ENCODE peak calls at places on chromosome 14, in six cellular contexts. Y, K, L, X, B and W are unnamed samples.

GRCh38 chr14:45373877-45374276 is 120.9 kb upstream of the MIS18BP1 start:
- DNase-seq in L (no peak), Y (no peak), X (no peak), B (no peak), K (no peak), W (no peak)

GRCh38 chr14:89638888-89639287 is 221.9 kb upstream of the FOXN3 start:
- DNase-seq in K (no peak), Y (no peak), X (no peak), L (no peak), B (no peak), W (no peak)

GRCh38 chr14:92603309-92604257 is 90.0 kb downstream of the RIN3 start:
- DNase-seq in L (no peak), B (no peak), Y (no peak), X (no peak), K (no peak), W (no peak)

GRCh38 chr14:24880689-24881088 is 169.3 kb downstream of the STXBP6 start:
- DNase-seq in Y (no peak), K (no peak), X (no peak), L (no peak), B (no peak), W (no peak)

GRCh38 chr14:74444866-74445265 is 18.9 kb upstream of the SYNDIG1L start:
- DNase-seq in X (no peak), K (no peak), Y (no peak), L (no peak), B (no peak), W (no peak)

GRCh38 chr14:91317381-91318313 is 73.1 kb upstream of the GPR68 start:
- DNase-seq in K (no peak), B (no peak), X (peak), Y (no peak), L (no peak), W (no peak)

GRCh38 chr14:105857816-105858675 is 331.7 kb downstream of the TMEM121 start:
- DNase-seq in X (no peak), K (no peak), L (no peak), B (no peak), Y (no peak), W (peak)

GRCh38 chr14:89743828-89744227 is 210.7 kb downstream of the EFCAB11 start:
- DNase-seq in Y (no peak), K (no peak), X (no peak), L (no peak), B (no peak), W (no peak)

GRCh38 chr14:35051796-35052195 is 5.7 kb downstream of the FAM177A1 start:
- DNase-seq in L (peak), Y (no peak), B (no peak), K (no peak), X (no peak), W (no peak)

GRCh38 chr14:72532686-72533454 is 361.0 kb downstream of the DPF3 start:
- DNase-seq in K (no peak), X (no peak), L (no peak), Y (no peak), B (no peak), W (no peak)

GRCh38 chr14:23085458-23085857 is 9.5 kb downstream of the ACIN1 start:
- DNase-seq in B (no peak), L (no peak), X (no peak), K (no peak), Y (no peak), W (no peak)

GRCh38 chr14:22506778-22507351 is 82.2 kb downstream of the DAD1 start:
- DNase-seq in Y (no peak), X (no peak), K (no peak), B (no peak), L (no peak), W (no peak)

GRCh38 chr14:99357856-99358390 is 85.9 kb upstream of the BCL11B start:
- DNase-seq in K (no peak), B (no peak), L (no peak), Y (no peak), X (no peak), W (no peak)

GRCh38 chr14:65470404-65470880 is 57.9 kb downstream of the FUT8 start:
- DNase-seq in L (no peak), Y (peak), X (no peak), B (no peak), K (peak), W (no peak)

GRCh38 chr14:22841311-22841710 is 4.9 kb downstream of the MMP14 start:
- DNase-seq in Y (no peak), X (no peak), L (no peak), B (no peak), K (no peak), W (no peak)

GRCh38 chr14:101474563-101475467 is 86.5 kb upstream of the DIO3 start:
- DNase-seq in K (no peak), Y (no peak), X (no peak), L (no peak), B (no peak), W (no peak)

GRCh38 chr14:60485600-60486251 is at the start of gene C14orf39:
- DNase-seq in B (peak), X (peak), L (no peak), Y (peak), K (peak), W (no peak)

GRCh38 chr14:31326111-31326510 is 94.2 kb downstream of the HEATR5A start:
- DNase-seq in L (peak), K (no peak), X (no peak), Y (no peak), B (no peak), W (no peak)

GRCh38 chr14:29710015-29710414 is 217.6 kb downstream of the PRKD1 start:
- DNase-seq in B (no peak), L (no peak), K (no peak), Y (no peak), X (no peak), W (no peak)

GRCh38 chr14:88210426-88210825 is 112.6 kb downstream of the KCNK10 start:
- DNase-seq in B (no peak), K (no peak), L (no peak), Y (no peak), X (no peak), W (no peak)

GRCh38 chr14:59632381-59632780 is 55.8 kb upstream of the CCDC175 start:
- DNase-seq in X (peak), Y (no peak), L (peak), B (peak), K (peak), W (no peak)

GRCh38 chr14:51595831-51596472 is 55.8 kb upstream of the FRMD6 start:
- DNase-seq in Y (no peak), B (no peak), X (no peak), L (no peak), K (no peak), W (no peak)

GRCh38 chr14:64971452-64971889 is 665 bp downstream of the RAB15 start:
- DNase-seq in B (no peak), L (no peak), Y (no peak), X (no peak), K (no peak), W (no peak)

GRCh38 chr14:37709419-37710195 is 114.2 kb downstream of the TTC6 start:
- DNase-seq in B (no peak), X (no peak), K (no peak), L (peak), Y (no peak), W (no peak)

GRCh38 chr14:69327507-69327906 is 67.5 kb downstream of the GALNT16 start:
- DNase-seq in X (no peak), Y (no peak), L (no peak), K (no peak), B (no peak), W (no peak)

DNA sequence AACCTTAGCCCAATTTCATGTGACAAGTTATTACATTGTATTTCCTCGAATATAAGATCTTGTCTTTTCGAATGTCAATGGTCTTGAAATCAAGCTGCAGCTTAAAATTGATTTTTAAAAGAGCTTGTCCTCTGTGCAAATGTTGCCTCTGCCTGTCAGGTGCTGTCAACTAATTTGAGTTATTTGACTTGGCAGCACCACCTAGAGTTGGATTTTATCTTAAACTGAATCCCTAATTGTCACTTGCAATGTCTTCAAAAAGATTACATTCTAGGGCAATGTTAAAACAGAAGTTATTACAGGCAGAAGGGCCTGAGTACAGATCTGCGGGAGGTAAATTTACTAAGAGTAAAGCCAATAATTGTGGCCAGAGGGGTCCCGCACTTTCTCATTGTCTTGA is 26.2 kb upstream of the TUNAR start:
- DNase-seq in L (no peak), B (no peak), X (no peak), Y (no peak), K (no peak), W (no peak)
- TF ChIP-seq TAF1 in L (no peak), B (no peak), X (no peak), Y (no peak), K (no peak), W (no peak)

GRCh38 chr14:68190032-68190431 is 370.5 kb downstream of the RAD51B start:
- DNase-seq in L (no peak), B (no peak), X (no peak), K (no peak), Y (no peak), W (no peak)
- TF ChIP-seq TAF1 in L (no peak), B (no peak), X (no peak), K (no peak), Y (no peak), W (no peak)

GRCh38 chr14:76696361-76696760 is 64.9 kb upstream of the VASH1 start:
- DNase-seq in X (no peak), L (no peak), K (no peak), B (no peak), Y (no peak), W (no peak)

GRCh38 chr14:76697246-76697645 is 64.0 kb upstream of the VASH1 start:
- DNase-seq in K (no peak), L (no peak), B (peak), X (no peak), Y (no peak), W (no peak)

GRCh38 chr14:76696791-76697190 is 64.5 kb upstream of the VASH1 start:
- DNase-seq in K (no peak), Y (no peak), B (no peak), L (no peak), X (no peak), W (no peak)

GRCh38 chr14:76694106-76694505 is 67.2 kb upstream of the VASH1 start:
- DNase-seq in L (no peak), Y (no peak), K (no peak), B (no peak), X (no peak), W (no peak)

GRCh38 chr14:76695263-76695920 is 65.9 kb upstream of the VASH1 start:
- DNase-seq in X (no peak), L (no peak), Y (no peak), K (no peak), B (peak), W (no peak)
- TF ChIP-seq TAF1 in X (no peak), L (no peak), Y (no peak), K (no peak), B (no peak), W (no peak)

DNA sequence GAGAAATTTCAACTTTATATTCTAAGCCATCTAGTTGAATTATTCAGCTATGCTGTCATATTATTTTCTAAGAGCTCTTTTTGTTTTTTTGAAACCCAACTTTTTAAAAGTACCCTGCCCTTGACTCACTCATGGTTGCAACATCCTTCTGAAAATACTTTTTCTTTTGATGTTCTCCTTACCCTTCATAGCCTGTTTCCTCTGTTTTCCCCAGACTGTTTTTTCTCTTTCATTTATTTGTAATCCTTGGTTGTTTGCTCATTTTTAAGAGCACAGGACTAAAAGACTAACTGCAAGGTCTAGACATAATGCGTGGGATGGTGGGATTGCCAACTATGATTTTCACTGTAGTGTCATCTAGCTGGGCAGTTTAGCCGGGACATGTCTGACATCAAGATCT is 21.2 kb upstream of the CDKL1 start:
- DNase-seq in L (peak), X (no peak), K (no peak), Y (no peak), B (no peak), W (no peak)
- TF ChIP-seq TAF1 in L (no peak), X (no peak), K (no peak), Y (no peak), B (no peak), W (no peak)

GRCh38 chr14:38880643-38881567 is 222.1 kb downstream of the SEC23A start:
- DNase-seq in Y (no peak), X (no peak), L (peak), K (peak), B (no peak), W (no peak)

GRCh38 chr14:38883127-38883526 is 219.9 kb downstream of the SEC23A start:
- DNase-seq in K (no peak), L (peak), Y (no peak), X (no peak), B (no peak), W (no peak)

GRCh38 chr14:38884109-38884508 is 218.9 kb downstream of the SEC23A start:
- DNase-seq in B (no peak), Y (no peak), L (peak), X (no peak), K (no peak), W (no peak)

GRCh38 chr14:38877744-38878388 is 225.2 kb downstream of the SEC23A start:
- DNase-seq in L (no peak), B (no peak), X (no peak), Y (no peak), K (no peak), W (no peak)

DNA sequence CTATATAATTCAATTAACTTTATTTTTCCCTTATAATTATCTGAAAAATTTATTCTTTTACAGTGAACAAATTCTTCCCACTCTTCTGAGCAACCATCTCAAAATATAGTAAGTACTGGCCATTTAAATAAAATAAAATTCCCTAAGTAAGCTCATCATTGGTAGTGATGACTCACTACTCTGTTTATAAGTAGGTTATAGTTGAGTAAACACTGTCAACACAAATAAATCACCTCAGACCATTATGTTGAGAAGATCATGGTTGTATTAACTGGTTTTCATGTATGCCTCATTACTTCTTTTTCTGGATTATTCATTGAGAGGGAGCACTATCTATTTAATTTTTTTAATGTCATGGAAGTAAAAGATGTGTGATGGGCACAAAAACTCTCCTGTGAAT is 220.5 kb downstream of the SEC23A start:
- DNase-seq in X (no peak), B (no peak), K (no peak), Y (no peak), L (no peak), W (no peak)
- TF ChIP-seq TAF1 in X (no peak), B (no peak), K (no peak), Y (no peak), L (no peak), W (no peak)

GRCh38 chr14:95256776-95257060 is 63.0 kb downstream of the CLMN start:
- DNase-seq in L (no peak), B (no peak), X (no peak), K (no peak), Y (no peak), W (no peak)
- TF ChIP-seq TAF1 in L (no peak), B (no peak), X (no peak), K (no peak), Y (no peak), W (no peak)